ENCODE peak calls at places on chromosomes 4 and X, in nine cellular contexts. One of them, this sample, is unnamed.

GRCh38 chrX:107119281-107119680 is 659 bp upstream of the RBM41 start:
- DNase-seq in stimulated activated CD8-positive, alpha-beta memory T cell treated with anti-CD3 and anti-CD28 coated beads, Interleukin-4, amount 100 ng/mL, for 1 hour: no peak
- DNase-seq in ELR: no peak
- DNase-seq in stimulated activated CD4-positive, alpha-beta T cell treated with anti-CD3 and anti-CD28 coated beads, Interleukin-15, amount 100 ng/mL, for 1 hour: no peak
- DNase-seq in stimulated activated naive CD8-positive, alpha-beta T cell treated with anti-CD3 and anti-CD28 coated beads, Interleukin-15, Interleukin-2, amounts not matched to agents 100 U/mL and 50 U/mL, for 24 hours: no peak
- DNase-seq in HFF-Myc: no peak
- DNase-seq in CD4-positive, alpha-beta memory T cell: no peak
- DNase-seq in NB4: no peak
- DNase-seq in NCI-H1417: no peak
- DNase-seq in this sample: no peak

GRCh38 chr4:170589597-170590191 is 499.9 kb upstream of the AADAT start:
- DNase-seq in NCI-H1417: no peak
- DNase-seq in CD4-positive, alpha-beta memory T cell: no peak
- DNase-seq in stimulated activated CD8-positive, alpha-beta memory T cell treated with anti-CD3 and anti-CD28 coated beads, Interleukin-4, amount 100 ng/mL, for 1 hour: no peak
- DNase-seq in stimulated activated naive CD8-positive, alpha-beta T cell treated with anti-CD3 and anti-CD28 coated beads, Interleukin-15, Interleukin-2, amounts not matched to agents 100 U/mL and 50 U/mL, for 24 hours: no peak
- DNase-seq in ELR: peak; percentile 67
- DNase-seq in NB4: peak; percentile 39
- DNase-seq in stimulated activated CD4-positive, alpha-beta T cell treated with anti-CD3 and anti-CD28 coated beads, Interleukin-15, amount 100 ng/mL, for 1 hour: no peak
- DNase-seq in HFF-Myc: no peak
- DNase-seq in this sample: no peak

GRCh38 chr4:79308087-79308486 is 17.8 kb downstream of the NAA11 start:
- DNase-seq in ELR: no peak
- DNase-seq in CD4-positive, alpha-beta memory T cell: no peak
- DNase-seq in HFF-Myc: no peak
- DNase-seq in stimulated activated naive CD8-positive, alpha-beta T cell treated with anti-CD3 and anti-CD28 coated beads, Interleukin-15, Interleukin-2, amounts not matched to agents 100 U/mL and 50 U/mL, for 24 hours: no peak
- DNase-seq in stimulated activated CD4-positive, alpha-beta T cell treated with anti-CD3 and anti-CD28 coated beads, Interleukin-15, amount 100 ng/mL, for 1 hour: no peak
- DNase-seq in NB4: no peak
- DNase-seq in stimulated activated CD8-positive, alpha-beta memory T cell treated with anti-CD3 and anti-CD28 coated beads, Interleukin-4, amount 100 ng/mL, for 1 hour: no peak
- DNase-seq in NCI-H1417: no peak
- DNase-seq in this sample: no peak

GRCh38 chr4:86960557-86960959 is 25.7 kb downstream of the AFF1 start:
- DNase-seq in HFF-Myc: no peak
- DNase-seq in NCI-H1417: peak; percentile 32
- DNase-seq in CD4-positive, alpha-beta memory T cell: no peak
- DNase-seq in ELR: no peak
- DNase-seq in stimulated activated naive CD8-positive, alpha-beta T cell treated with anti-CD3 and anti-CD28 coated beads, Interleukin-15, Interleukin-2, amounts not matched to agents 100 U/mL and 50 U/mL, for 24 hours: no peak
- DNase-seq in stimulated activated CD4-positive, alpha-beta T cell treated with anti-CD3 and anti-CD28 coated beads, Interleukin-15, amount 100 ng/mL, for 1 hour: no peak
- DNase-seq in stimulated activated CD8-positive, alpha-beta memory T cell treated with anti-CD3 and anti-CD28 coated beads, Interleukin-4, amount 100 ng/mL, for 1 hour: no peak
- DNase-seq in NB4: peak; percentile 30
- DNase-seq in this sample: no peak

GRCh38 chrX:150499240-150499639 is 69.2 kb upstream of the MTM1 start:
- DNase-seq in ELR: no peak
- DNase-seq in stimulated activated naive CD8-positive, alpha-beta T cell treated with anti-CD3 and anti-CD28 coated beads, Interleukin-15, Interleukin-2, amounts not matched to agents 100 U/mL and 50 U/mL, for 24 hours: no peak
- DNase-seq in stimulated activated CD8-positive, alpha-beta memory T cell treated with anti-CD3 and anti-CD28 coated beads, Interleukin-4, amount 100 ng/mL, for 1 hour: no peak
- DNase-seq in HFF-Myc: no peak
- DNase-seq in CD4-positive, alpha-beta memory T cell: no peak
- DNase-seq in NCI-H1417: no peak
- DNase-seq in NB4: no peak
- DNase-seq in stimulated activated CD4-positive, alpha-beta T cell treated with anti-CD3 and anti-CD28 coated beads, Interleukin-15, amount 100 ng/mL, for 1 hour: no peak
- DNase-seq in this sample: no peak

GRCh38 chr4:152188801-152189200 is 347.1 kb downstream of the FBXW7 start:
- DNase-seq in stimulated activated naive CD8-positive, alpha-beta T cell treated with anti-CD3 and anti-CD28 coated beads, Interleukin-15, Interleukin-2, amounts not matched to agents 100 U/mL and 50 U/mL, for 24 hours: no peak
- DNase-seq in NCI-H1417: no peak
- DNase-seq in HFF-Myc: no peak
- DNase-seq in stimulated activated CD4-positive, alpha-beta T cell treated with anti-CD3 and anti-CD28 coated beads, Interleukin-15, amount 100 ng/mL, for 1 hour: no peak
- DNase-seq in ELR: no peak
- DNase-seq in stimulated activated CD8-positive, alpha-beta memory T cell treated with anti-CD3 and anti-CD28 coated beads, Interleukin-4, amount 100 ng/mL, for 1 hour: no peak
- DNase-seq in NB4: no peak
- DNase-seq in CD4-positive, alpha-beta memory T cell: no peak
- DNase-seq in this sample: no peak

GRCh38 chr4:76802546-76803021 is 95.4 kb downstream of the SOWAHB start:
- DNase-seq in stimulated activated naive CD8-positive, alpha-beta T cell treated with anti-CD3 and anti-CD28 coated beads, Interleukin-15, Interleukin-2, amounts not matched to agents 100 U/mL and 50 U/mL, for 24 hours: no peak
- DNase-seq in NCI-H1417: no peak
- DNase-seq in stimulated activated CD4-positive, alpha-beta T cell treated with anti-CD3 and anti-CD28 coated beads, Interleukin-15, amount 100 ng/mL, for 1 hour: no peak
- DNase-seq in NB4: no peak
- DNase-seq in HFF-Myc: no peak
- DNase-seq in CD4-positive, alpha-beta memory T cell: no peak
- DNase-seq in stimulated activated CD8-positive, alpha-beta memory T cell treated with anti-CD3 and anti-CD28 coated beads, Interleukin-4, amount 100 ng/mL, for 1 hour: no peak
- DNase-seq in ELR: no peak
- DNase-seq in this sample: no peak

GRCh38 chr4:105147226-105148151 is 813 bp downstream of the TET2 start:
- DNase-seq in ELR: peak; percentile 49
- DNase-seq in stimulated activated naive CD8-positive, alpha-beta T cell treated with anti-CD3 and anti-CD28 coated beads, Interleukin-15, Interleukin-2, amounts not matched to agents 100 U/mL and 50 U/mL, for 24 hours: peak; percentile 27
- DNase-seq in HFF-Myc: no peak
- DNase-seq in stimulated activated CD4-positive, alpha-beta T cell treated with anti-CD3 and anti-CD28 coated beads, Interleukin-15, amount 100 ng/mL, for 1 hour: no peak
- DNase-seq in stimulated activated CD8-positive, alpha-beta memory T cell treated with anti-CD3 and anti-CD28 coated beads, Interleukin-4, amount 100 ng/mL, for 1 hour: no peak
- DNase-seq in CD4-positive, alpha-beta memory T cell: peak; percentile 39
- DNase-seq in NB4: peak; percentile 65
- DNase-seq in NCI-H1417: peak; percentile 13
- DNase-seq in this sample: peak; percentile 71

GRCh38 chrX:33336783-33337182 is 125.4 kb upstream of the DMD start:
- DNase-seq in CD4-positive, alpha-beta memory T cell: no peak
- DNase-seq in stimulated activated CD4-positive, alpha-beta T cell treated with anti-CD3 and anti-CD28 coated beads, Interleukin-15, amount 100 ng/mL, for 1 hour: no peak
- DNase-seq in HFF-Myc: no peak
- DNase-seq in NCI-H1417: no peak
- DNase-seq in stimulated activated CD8-positive, alpha-beta memory T cell treated with anti-CD3 and anti-CD28 coated beads, Interleukin-4, amount 100 ng/mL, for 1 hour: no peak
- DNase-seq in stimulated activated naive CD8-positive, alpha-beta T cell treated with anti-CD3 and anti-CD28 coated beads, Interleukin-15, Interleukin-2, amounts not matched to agents 100 U/mL and 50 U/mL, for 24 hours: no peak
- DNase-seq in NB4: peak; percentile 6
- DNase-seq in ELR: peak; percentile 0
- DNase-seq in this sample: peak; percentile 62

GRCh38 chr4:173834151-173834550 is 304.1 kb upstream of the HAND2 start:
- DNase-seq in ELR: peak; percentile 37
- DNase-seq in NB4: peak; percentile 12
- DNase-seq in CD4-positive, alpha-beta memory T cell: no peak
- DNase-seq in stimulated activated CD8-positive, alpha-beta memory T cell treated with anti-CD3 and anti-CD28 coated beads, Interleukin-4, amount 100 ng/mL, for 1 hour: no peak
- DNase-seq in stimulated activated CD4-positive, alpha-beta T cell treated with anti-CD3 and anti-CD28 coated beads, Interleukin-15, amount 100 ng/mL, for 1 hour: no peak
- DNase-seq in NCI-H1417: no peak
- DNase-seq in HFF-Myc: no peak
- DNase-seq in stimulated activated naive CD8-positive, alpha-beta T cell treated with anti-CD3 and anti-CD28 coated beads, Interleukin-15, Interleukin-2, amounts not matched to agents 100 U/mL and 50 U/mL, for 24 hours: no peak
- DNase-seq in this sample: no peak

GRCh38 chr4:133148690-133149363 is at the start of gene PCDH10:
- DNase-seq in NB4: no peak
- DNase-seq in stimulated activated CD8-positive, alpha-beta memory T cell treated with anti-CD3 and anti-CD28 coated beads, Interleukin-4, amount 100 ng/mL, for 1 hour: no peak
- DNase-seq in ELR: peak; percentile 92
- DNase-seq in CD4-positive, alpha-beta memory T cell: no peak
- DNase-seq in HFF-Myc: peak; percentile 27
- DNase-seq in stimulated activated CD4-positive, alpha-beta T cell treated with anti-CD3 and anti-CD28 coated beads, Interleukin-15, amount 100 ng/mL, for 1 hour: no peak
- DNase-seq in stimulated activated naive CD8-positive, alpha-beta T cell treated with anti-CD3 and anti-CD28 coated beads, Interleukin-15, Interleukin-2, amounts not matched to agents 100 U/mL and 50 U/mL, for 24 hours: peak; percentile 61
- DNase-seq in NCI-H1417: peak; percentile 6
- DNase-seq in this sample: peak; percentile 99

GRCh38 chr4:118712872-118713271 is 27.7 kb downstream of the METTL14 start:
- DNase-seq in stimulated activated CD8-positive, alpha-beta memory T cell treated with anti-CD3 and anti-CD28 coated beads, Interleukin-4, amount 100 ng/mL, for 1 hour: no peak
- DNase-seq in NCI-H1417: no peak
- DNase-seq in ELR: peak; percentile 45
- DNase-seq in HFF-Myc: no peak
- DNase-seq in stimulated activated naive CD8-positive, alpha-beta T cell treated with anti-CD3 and anti-CD28 coated beads, Interleukin-15, Interleukin-2, amounts not matched to agents 100 U/mL and 50 U/mL, for 24 hours: no peak
- DNase-seq in CD4-positive, alpha-beta memory T cell: no peak
- DNase-seq in NB4: no peak
- DNase-seq in stimulated activated CD4-positive, alpha-beta T cell treated with anti-CD3 and anti-CD28 coated beads, Interleukin-15, amount 100 ng/mL, for 1 hour: no peak
- DNase-seq in this sample: no peak

GRCh38 chr4:189981970-189982369 is 41.3 kb downstream of the FRG1 start:
- DNase-seq in stimulated activated naive CD8-positive, alpha-beta T cell treated with anti-CD3 and anti-CD28 coated beads, Interleukin-15, Interleukin-2, amounts not matched to agents 100 U/mL and 50 U/mL, for 24 hours: no peak
- DNase-seq in HFF-Myc: peak; percentile 3
- DNase-seq in NB4: no peak
- DNase-seq in stimulated activated CD4-positive, alpha-beta T cell treated with anti-CD3 and anti-CD28 coated beads, Interleukin-15, amount 100 ng/mL, for 1 hour: no peak
- DNase-seq in ELR: no peak
- DNase-seq in NCI-H1417: no peak
- DNase-seq in stimulated activated CD8-positive, alpha-beta memory T cell treated with anti-CD3 and anti-CD28 coated beads, Interleukin-4, amount 100 ng/mL, for 1 hour: no peak
- DNase-seq in CD4-positive, alpha-beta memory T cell: no peak
- DNase-seq in this sample: no peak

GRCh38 chrX:48937065-48937907 is 18.5 kb upstream of the PIM2 start:
- DNase-seq in NB4: peak; percentile 94
- DNase-seq in stimulated activated naive CD8-positive, alpha-beta T cell treated with anti-CD3 and anti-CD28 coated beads, Interleukin-15, Interleukin-2, amounts not matched to agents 100 U/mL and 50 U/mL, for 24 hours: peak; percentile 88
- DNase-seq in stimulated activated CD8-positive, alpha-beta memory T cell treated with anti-CD3 and anti-CD28 coated beads, Interleukin-4, amount 100 ng/mL, for 1 hour: peak; percentile 75
- DNase-seq in NCI-H1417: no peak
- DNase-seq in HFF-Myc: no peak
- DNase-seq in CD4-positive, alpha-beta memory T cell: peak; percentile 95
- DNase-seq in ELR: peak; percentile 3
- DNase-seq in stimulated activated CD4-positive, alpha-beta T cell treated with anti-CD3 and anti-CD28 coated beads, Interleukin-15, amount 100 ng/mL, for 1 hour: peak; percentile 78
- DNase-seq in this sample: no peak

GRCh38 chr4:14115106-14115505 is 487.6 kb upstream of the BOD1L1 start:
- DNase-seq in HFF-Myc: no peak
- DNase-seq in stimulated activated naive CD8-positive, alpha-beta T cell treated with anti-CD3 and anti-CD28 coated beads, Interleukin-15, Interleukin-2, amounts not matched to agents 100 U/mL and 50 U/mL, for 24 hours: no peak
- DNase-seq in CD4-positive, alpha-beta memory T cell: no peak
- DNase-seq in NCI-H1417: no peak
- DNase-seq in stimulated activated CD8-positive, alpha-beta memory T cell treated with anti-CD3 and anti-CD28 coated beads, Interleukin-4, amount 100 ng/mL, for 1 hour: no peak
- DNase-seq in ELR: no peak
- DNase-seq in stimulated activated CD4-positive, alpha-beta T cell treated with anti-CD3 and anti-CD28 coated beads, Interleukin-15, amount 100 ng/mL, for 1 hour: no peak
- DNase-seq in NB4: no peak
- DNase-seq in this sample: no peak

GRCh38 chr4:78627046-78627965 is 75.7 kb downstream of the ANXA3 start:
- DNase-seq in stimulated activated CD4-positive, alpha-beta T cell treated with anti-CD3 and anti-CD28 coated beads, Interleukin-15, amount 100 ng/mL, for 1 hour: no peak
- DNase-seq in ELR: no peak
- DNase-seq in NCI-H1417: no peak
- DNase-seq in NB4: no peak
- DNase-seq in CD4-positive, alpha-beta memory T cell: no peak
- DNase-seq in stimulated activated CD8-positive, alpha-beta memory T cell treated with anti-CD3 and anti-CD28 coated beads, Interleukin-4, amount 100 ng/mL, for 1 hour: no peak
- DNase-seq in HFF-Myc: no peak
- DNase-seq in stimulated activated naive CD8-positive, alpha-beta T cell treated with anti-CD3 and anti-CD28 coated beads, Interleukin-15, Interleukin-2, amounts not matched to agents 100 U/mL and 50 U/mL, for 24 hours: no peak
- DNase-seq in this sample: no peak

GRCh38 chr4:40305329-40306193 is 29.6 kb upstream of the CHRNA9 start:
- DNase-seq in stimulated activated CD4-positive, alpha-beta T cell treated with anti-CD3 and anti-CD28 coated beads, Interleukin-15, amount 100 ng/mL, for 1 hour: no peak
- DNase-seq in stimulated activated naive CD8-positive, alpha-beta T cell treated with anti-CD3 and anti-CD28 coated beads, Interleukin-15, Interleukin-2, amounts not matched to agents 100 U/mL and 50 U/mL, for 24 hours: peak; percentile 74
- DNase-seq in CD4-positive, alpha-beta memory T cell: peak; percentile 37
- DNase-seq in stimulated activated CD8-positive, alpha-beta memory T cell treated with anti-CD3 and anti-CD28 coated beads, Interleukin-4, amount 100 ng/mL, for 1 hour: no peak
- DNase-seq in NCI-H1417: no peak
- DNase-seq in ELR: no peak
- DNase-seq in NB4: no peak
- DNase-seq in HFF-Myc: no peak
- DNase-seq in this sample: no peak

GRCh38 chr4:146329042-146329716 is 114.8 kb downstream of the REELD1 start:
- DNase-seq in stimulated activated naive CD8-positive, alpha-beta T cell treated with anti-CD3 and anti-CD28 coated beads, Interleukin-15, Interleukin-2, amounts not matched to agents 100 U/mL and 50 U/mL, for 24 hours: no peak
- DNase-seq in HFF-Myc: no peak
- DNase-seq in NB4: no peak
- DNase-seq in CD4-positive, alpha-beta memory T cell: no peak
- DNase-seq in ELR: peak; percentile 89
- DNase-seq in stimulated activated CD4-positive, alpha-beta T cell treated with anti-CD3 and anti-CD28 coated beads, Interleukin-15, amount 100 ng/mL, for 1 hour: no peak
- DNase-seq in NCI-H1417: no peak
- DNase-seq in stimulated activated CD8-positive, alpha-beta memory T cell treated with anti-CD3 and anti-CD28 coated beads, Interleukin-4, amount 100 ng/mL, for 1 hour: no peak
- DNase-seq in this sample: no peak